ENCODE peak calls at places on chromosomes 16 and 17, in eight cellular contexts. B is H7, O is nephron progenitor cell, U is EL, T is NCI-H1092 treated with DMSO at 0.1 percent for 48 hours, E is activated T-cell treated with anti-CD3 and anti-CD28 coated beads for 1 hour, S is H9, W is H54. H is an unnamed sample.

GRCh38 chr16:56388209-56388608 is 37.1 kb downstream of the AMFR start:
- DNase-seq in U (peak; percentile 59), S (no peak), B (no peak), T (no peak), E (no peak), O (no peak), W (no peak), H (no peak)

GRCh38 chr17:43881176-43881575 is 26.2 kb downstream of the MPP2 start:
- DNase-seq in O (no peak), U (no peak), T (no peak), B (peak; percentile 28), E (no peak), W (no peak), S (no peak), H (no peak)

GRCh38 chr16:31367875-31368274 is 12.9 kb downstream of the ITGAX start:
- DNase-seq in W (no peak), U (no peak), O (no peak), S (no peak), E (no peak), B (no peak), T (no peak), H (no peak)

GRCh38 chr16:1277016-1277944 is 21.4 kb downstream of the TPSD1 start:
- DNase-seq in W (no peak), O (no peak), E (no peak), S (no peak), U (no peak), T (no peak), B (peak; percentile 60), H (no peak)

GRCh38 chr16:4625617-4626159 is 1.1 kb downstream of the MGRN1 start:
- DNase-seq in T (no peak), B (no peak), E (no peak), O (no peak), W (no peak), S (no peak), U (no peak), H (no peak)

GRCh38 chr17:65742433-65743312 is 181.2 kb upstream of the AXIN2 start:
- DNase-seq in E (no peak), S (no peak), T (no peak), B (no peak), U (peak; percentile 89), O (no peak), W (peak; percentile 49), H (no peak)

GRCh38 chr17:17872468-17873345 is 35.9 kb upstream of the SREBF1 start:
- DNase-seq in U (peak; percentile 40), B (no peak), O (peak; percentile 28), E (no peak), S (no peak), T (no peak), W (no peak), H (no peak)

GRCh38 chr17:50397111-50397918 is at the start of gene LRRC59:
- DNase-seq in B (peak; percentile 95), W (peak; percentile 92), T (peak; percentile 76), U (peak; percentile 83), E (peak; percentile 89), S (peak; percentile 88), O (peak; percentile 93), H (peak; percentile 88)

GRCh38 chr16:57023541-57024249 is 34.3 kb downstream of the NLRC5 start:
- DNase-seq in U (no peak), E (peak; percentile 61), S (no peak), T (no peak), B (peak; percentile 6), W (no peak), O (no peak), H (no peak)

GRCh38 chr16:4272114-4272954 is 489 bp downstream of the TFAP4 start:
- DNase-seq in U (peak; percentile 45), T (peak; percentile 33), W (peak; percentile 49), B (peak; percentile 90), S (peak; percentile 62), O (peak; percentile 77), E (no peak), H (peak; percentile 51)

GRCh38 chr17:80361495-80362220 is 53.3 kb upstream of the ENDOV start:
- DNase-seq in S (peak; percentile 77), B (peak; percentile 91), O (peak; percentile 41), W (peak; percentile 21), T (no peak), U (no peak), E (no peak), H (no peak)

GRCh38 chr16:86288716-86289294 is 221.5 kb upstream of the FOXF1 start:
- DNase-seq in S (no peak), O (no peak), U (no peak), E (no peak), W (no peak), B (peak; percentile 77), T (no peak), H (no peak)

GRCh38 chr16:15942901-15943690 is 6.3 kb upstream of the ABCC1 start:
- DNase-seq in E (no peak), S (no peak), W (no peak), B (no peak), O (no peak), T (no peak), U (no peak), H (no peak)

GRCh38 chr16:57981636-57982035 is 10.7 kb upstream of the CNGB1 start:
- DNase-seq in U (no peak), E (no peak), T (no peak), S (no peak), W (no peak), B (no peak), O (no peak), H (no peak)

GRCh38 chr16:1612320-1613111 is at the start of gene CRAMP1:
- DNase-seq in U (peak; percentile 20), E (no peak), S (no peak), B (no peak), T (no peak), O (peak; percentile 47), W (peak; percentile 47), H (no peak)

GRCh38 chr16:56547120-56547948 is 17.5 kb upstream of the MT4 start:
- DNase-seq in T (no peak), E (no peak), O (no peak), U (peak; percentile 56), S (peak; percentile 77), B (peak; percentile 65), W (no peak), H (no peak)

GRCh38 chr17:74354123-74354522 is 7.5 kb downstream of the BTBD17 start:
- DNase-seq in O (peak; percentile 85), B (peak; percentile 96), E (peak; percentile 41), U (no peak), W (no peak), S (peak; percentile 95), T (no peak), H (peak; percentile 46)

GRCh38 chr17:81516439-81516838 is 3.8 kb upstream of the ACTG1 start:
- DNase-seq in T (no peak), O (no peak), S (peak; percentile 33), E (no peak), U (no peak), B (no peak), W (no peak), H (no peak)

GRCh38 chr16:59067207-59067606 is 333.1 kb upstream of the GOT2 start:
- DNase-seq in S (no peak), U (peak; percentile 49), O (no peak), E (no peak), B (no peak), T (no peak), W (no peak), H (no peak)

GRCh38 chr16:86896976-86897375 is 318.6 kb downstream of the FOXL1 start:
- DNase-seq in B (no peak), O (no peak), E (no peak), S (no peak), U (no peak), W (no peak), T (no peak), H (no peak)

GRCh38 chr16:63145411-63145810 is 1109.2 kb upstream of the CDH8 start:
- DNase-seq in S (no peak), E (no peak), B (no peak), U (no peak), O (no peak), W (no peak), T (no peak), H (no peak)

GRCh38 chr16:70576431-70577255 is 53.0 kb downstream of the SF3B3 start:
- DNase-seq in T (peak; percentile 5), W (peak; percentile 55), E (no peak), O (no peak), U (peak; percentile 93), B (no peak), S (no peak), H (peak; percentile 60)

GRCh38 chr16:19884611-19885455 is at the start of gene GPRC5B:
- DNase-seq in B (peak; percentile 94), W (peak; percentile 58), T (peak; percentile 37), E (peak; percentile 33), O (peak; percentile 78), S (peak; percentile 63), U (peak; percentile 39), H (no peak)

GRCh38 chr17:19742495-19742894 is 5.6 kb downstream of the ALDH3A1 start:
- DNase-seq in O (no peak), B (no peak), W (no peak), U (no peak), S (no peak), T (no peak), E (no peak), H (no peak)

GRCh38 chr16:81429045-81429521 is 15.5 kb upstream of the CMIP start:
- DNase-seq in O (no peak), W (peak; percentile 58), E (no peak), B (peak; percentile 88), S (peak; percentile 81), U (peak; percentile 62), T (peak; percentile 35), H (peak; percentile 52)

GRCh38 chr17:82697808-82698064 is 762 bp downstream of the RAB40B start:
- DNase-seq in E (no peak), O (no peak), B (no peak), U (no peak), W (no peak), S (peak; percentile 30), T (no peak), H (no peak)

GRCh38 chr16:30068333-30068732 is 2.8 kb downstream of the ALDOA start:
- DNase-seq in B (no peak), O (no peak), W (no peak), U (no peak), S (no peak), E (no peak), T (no peak), H (no peak)

GRCh38 chr16:71986131-71986530 is 14.1 kb downstream of the PKD1L3 start:
- DNase-seq in O (no peak), T (no peak), B (no peak), W (no peak), E (no peak), S (no peak), U (no peak), H (no peak)

GRCh38 chr16:81431554-81432353 is 12.9 kb upstream of the CMIP start:
- DNase-seq in B (no peak), S (no peak), U (peak; percentile 96), O (no peak), W (no peak), E (no peak), T (peak; percentile 58), H (no peak)

GRCh38 chr17:48672340-48672739 is 46.2 kb upstream of the HOXB9 start:
- DNase-seq in S (no peak), T (no peak), B (no peak), O (no peak), E (no peak), U (no peak), W (no peak), H (no peak)

GRCh38 chr17:74474043-74474792 is 7.8 kb downstream of the CD300A start:
- DNase-seq in W (no peak), B (peak; percentile 51), E (no peak), T (no peak), O (no peak), U (no peak), S (no peak), H (no peak)

GRCh38 chr16:30948956-30949654 is at the start of gene ORAI3:
- DNase-seq in U (peak; percentile 73), O (peak; percentile 71), W (peak; percentile 57), E (peak; percentile 26), B (peak; percentile 86), S (peak; percentile 77), T (no peak), H (peak; percentile 73)

GRCh38 chr17:69723741-69724140 is 309.2 kb downstream of the MAP2K6 start:
- DNase-seq in S (no peak), U (no peak), O (no peak), B (no peak), E (no peak), W (no peak), T (no peak), H (no peak)

GRCh38 chr17:17818088-17818526 is 18.7 kb downstream of the SREBF1 start:
- DNase-seq in E (no peak), W (peak; percentile 96), S (no peak), O (no peak), T (no peak), U (peak; percentile 38), B (peak; percentile 82), H (no peak)

H was measured in PC-9.